ENCODE peak calls at places on chromosomes 2 and 18, in seven cellular contexts. N is BJ, R is chondrocyte, F is glutamatergic neuron, U is AG10803, I is prostate gland, W is Panc1. K is an unnamed sample.

GRCh38 chr2:144943986-144944385 is 424.1 kb upstream of the ZEB2 start:
- DNase-seq in N (no peak), R (no peak), F (no peak), U (peak), I (no peak), W (no peak), K (no peak)

GRCh38 chr2:64812298-64812697 is 158.6 kb upstream of the SERTAD2 start:
- DNase-seq in N (no peak), R (no peak), F (no peak), U (no peak), I (no peak), W (no peak), K (no peak)

GRCh38 chr2:16973586-16974274 is 308.1 kb upstream of the CYRIA start:
- DNase-seq in N (no peak), R (no peak), F (no peak), U (peak), I (no peak), W (no peak), K (no peak)

GRCh38 chr2:201830666-201831065 is 24.3 kb downstream of the CDK15 start:
- DNase-seq in N (no peak), R (no peak), F (no peak), U (no peak), I (no peak), W (no peak), K (no peak)

GRCh38 chr2:31337860-31338259 is 76.7 kb downstream of the XDH start:
- DNase-seq in N (peak), R (no peak), F (no peak), U (peak), I (no peak), W (no peak), K (no peak)

GRCh38 chr2:124810132-124810531 is 785.0 kb downstream of the CNTNAP5 start:
- DNase-seq in N (no peak), R (no peak), F (no peak), U (no peak), I (no peak), W (no peak), K (no peak)

GRCh38 chr2:137873860-137874259 is 90.4 kb upstream of the HNMT start:
- DNase-seq in N (no peak), R (no peak), F (no peak), U (no peak), I (no peak), W (no peak), K (no peak)

GRCh38 chr18:14978962-14979535 is 231.1 kb downstream of the ANKRD30B start:
- DNase-seq in N (no peak), R (no peak), F (peak), U (peak), I (no peak), W (no peak), K (no peak)

GRCh38 chr2:151498178-151498577 is 88.5 kb downstream of the RIF1 start:
- DNase-seq in N (no peak), R (no peak), F (no peak), U (no peak), I (no peak), W (no peak), K (no peak)

GRCh38 chr2:27442282-27442980 is at the start of gene KRTCAP3:
- DNase-seq in N (no peak), R (no peak), F (peak), U (no peak), I (peak), W (no peak), K (no peak)

GRCh38 chr2:52072949-52073348 is 1041.0 kb upstream of the NRXN1 start:
- DNase-seq in N (no peak), R (no peak), F (no peak), U (no peak), I (no peak), W (no peak), K (no peak)

GRCh38 chr2:112920923-112921532 is 10.1 kb downstream of the IL37 start:
- DNase-seq in N (no peak), R (no peak), F (no peak), U (no peak), I (no peak), W (no peak), K (no peak)

GRCh38 chr2:85851253-85851955 is 37.4 kb downstream of the ST3GAL5 start:
- DNase-seq in N (peak), R (no peak), F (no peak), U (peak), I (peak), W (no peak), K (no peak)

GRCh38 chr2:8860239-8860638 is 22.8 kb upstream of the KIDINS220 start:
- DNase-seq in N (no peak), R (no peak), F (no peak), U (no peak), I (no peak), W (no peak), K (no peak)

GRCh38 chr2:219286436-219287115 is 7.4 kb downstream of the DNAJB2 start:
- DNase-seq in N (no peak), R (peak), F (no peak), U (no peak), I (no peak), W (no peak), K (no peak)

GRCh38 chr2:196113061-196113974 is 44.7 kb upstream of the DNAH7 start:
- DNase-seq in N (no peak), R (no peak), F (no peak), U (peak), I (no peak), W (no peak), K (no peak)

GRCh38 chr18:5064846-5065245 is 132.2 kb downstream of the AKAIN1 start:
- DNase-seq in N (no peak), R (no peak), F (no peak), U (no peak), I (no peak), W (no peak), K (no peak)

GRCh38 chr18:5060543-5060942 is 136.5 kb downstream of the AKAIN1 start:
- DNase-seq in N (no peak), R (no peak), F (no peak), U (no peak), I (no peak), W (no peak), K (no peak)

GRCh38 chr18:5061785-5062184 is 135.3 kb downstream of the AKAIN1 start:
- DNase-seq in N (no peak), R (no peak), F (no peak), U (no peak), I (no peak), W (no peak), K (no peak)

GRCh38 chr18:5068856-5069255 is 128.2 kb downstream of the AKAIN1 start:
- DNase-seq in N (no peak), R (no peak), F (no peak), U (no peak), I (no peak), W (no peak), K (no peak)

GRCh38 chr18:5066380-5066977 is 130.6 kb downstream of the AKAIN1 start:
- DNase-seq in N (no peak), R (no peak), F (peak), U (no peak), I (no peak), W (no peak), K (no peak)
- TF ChIP-seq CTCF in N (no peak), R (peak), F (peak), U (no peak), I (no peak), W (peak), K (no peak)

GRCh38 chr18:60675801-60676200 is 303.2 kb upstream of the MC4R start:
- DNase-seq in N (no peak), R (no peak), F (no peak), U (no peak), I (no peak), W (no peak), K (no peak)
- TF ChIP-seq CTCF in N (no peak), R (no peak), F (no peak), U (no peak), I (no peak), W (no peak), K (no peak)

GRCh38 chr2:236607471-236608307 is 38.1 kb downstream of the ACKR3 start:
- DNase-seq in N (peak), R (no peak), F (no peak), U (peak), I (no peak), W (no peak), K (no peak)
- TF ChIP-seq CTCF in N (peak), R (peak), F (no peak), U (peak), I (no peak), W (no peak), K (no peak)

GRCh38 chr2:108632748-108633147 is 86.5 kb upstream of the RANBP2 start:
- DNase-seq in N (no peak), R (no peak), F (no peak), U (no peak), I (no peak), W (no peak), K (no peak)

GRCh38 chr2:108634591-108635160 is 84.6 kb upstream of the RANBP2 start:
- DNase-seq in N (no peak), R (no peak), F (no peak), U (no peak), I (no peak), W (no peak), K (no peak)

GRCh38 chr2:108630567-108631405 is 88.5 kb upstream of the RANBP2 start:
- DNase-seq in N (no peak), R (no peak), F (no peak), U (no peak), I (no peak), W (no peak), K (no peak)

GRCh38 chr2:108633379-108633778 is 85.9 kb upstream of the RANBP2 start:
- DNase-seq in N (no peak), R (no peak), F (no peak), U (no peak), I (no peak), W (no peak), K (no peak)

GRCh38 chr2:108632332-108632712 is 87.0 kb upstream of the RANBP2 start:
- DNase-seq in N (no peak), R (no peak), F (no peak), U (no peak), I (no peak), W (no peak), K (no peak)
- TF ChIP-seq CTCF in N (no peak), R (no peak), F (no peak), U (no peak), I (no peak), W (no peak), K (no peak)

GRCh38 chr2:53787255-53787910 is 539 bp downstream of the ERLEC1 start:
- DNase-seq in N (no peak), R (no peak), F (no peak), U (peak), I (no peak), W (no peak), K (peak)
- TF ChIP-seq CTCF in N (no peak), R (peak), F (no peak), U (no peak), I (no peak), W (no peak), K (no peak)

GRCh38 chr18:80200171-80200931 is 47.0 kb downstream of the PARD6G start:
- DNase-seq in N (no peak), R (no peak), F (peak), U (peak), I (no peak), W (peak), K (no peak)
- TF ChIP-seq CTCF in N (peak), R (peak), F (no peak), U (peak), I (no peak), W (no peak), K (no peak)

GRCh38 chr2:169469952-169470572 is 9.2 kb upstream of the BBS5 start:
- DNase-seq in N (no peak), R (no peak), F (no peak), U (no peak), I (no peak), W (no peak), K (no peak)
- TF ChIP-seq CTCF in N (no peak), R (no peak), F (no peak), U (no peak), I (no peak), W (no peak), K (no peak)

GRCh38 chr18:24114924-24115549 is 23.8 kb upstream of the CABYR start:
- DNase-seq in N (no peak), R (no peak), F (no peak), U (no peak), I (no peak), W (no peak), K (no peak)

GRCh38 chr18:24121625-24122024 is 17.2 kb upstream of the CABYR start:
- DNase-seq in N (no peak), R (no peak), F (no peak), U (peak), I (no peak), W (no peak), K (no peak)

GRCh38 chr18:24115628-24116027 is 23.2 kb upstream of the CABYR start:
- DNase-seq in N (no peak), R (no peak), F (no peak), U (no peak), I (no peak), W (no peak), K (no peak)

GRCh38 chr18:24120676-24121075 is 18.2 kb upstream of the CABYR start:
- DNase-seq in N (no peak), R (no peak), F (no peak), U (no peak), I (no peak), W (no peak), K (no peak)

GRCh38 chr18:24118750-24119577 is 19.9 kb upstream of the CABYR start:
- DNase-seq in N (no peak), R (no peak), F (peak), U (peak), I (peak), W (no peak), K (peak)
- TF ChIP-seq CTCF in N (peak), R (peak), F (peak), U (peak), I (peak), W (peak), K (no peak)

DNA sequence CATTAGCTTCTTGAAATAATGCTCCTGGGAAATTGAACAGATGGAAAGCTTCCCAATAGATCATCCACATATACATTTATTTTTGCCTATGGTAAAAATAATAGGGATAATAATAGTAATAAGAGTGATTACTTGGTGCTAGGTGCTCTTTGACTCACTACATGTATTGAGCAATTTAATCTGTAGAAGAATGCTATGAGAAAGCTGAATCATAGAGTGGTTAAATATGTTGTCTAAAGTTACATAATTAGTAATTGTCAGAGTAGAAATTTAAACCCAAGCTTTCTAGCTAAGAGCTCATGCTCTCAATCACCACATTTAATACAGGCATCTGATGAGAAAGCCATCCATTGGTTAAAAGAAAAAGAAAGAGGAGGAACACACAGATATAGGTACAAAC is 590.5 kb upstream of the SLC8A1 start:
- DNase-seq in N (no peak), R (no peak), F (no peak), U (no peak), I (no peak), W (no peak), K (no peak)
- TF ChIP-seq CTCF in N (no peak), R (no peak), F (no peak), U (no peak), I (no peak), W (no peak), K (no peak)

K was measured in omental fat pad.